ENCODE peak calls at places on chromosomes 4 and X, in four cellular contexts. One of them, this sample, is unnamed.

GRCh38 chrX:45295587-45295986 is 94.9 kb upstream of the DIPK2B start:
- DNase-seq in breast epithelium: no peak
- DNase-seq in left lung: no peak
- DNase-seq in cardiac fibroblast: peak
- DNase-seq in this sample: peak

GRCh38 chr4:8392591-8393190 is 47.8 kb downstream of the ACOX3 start:
- DNase-seq in breast epithelium: no peak
- DNase-seq in left lung: no peak
- DNase-seq in cardiac fibroblast: peak
- DNase-seq in this sample: no peak

GRCh38 chrX:10972731-10973130 is 138.4 kb upstream of the HCCS start:
- DNase-seq in breast epithelium: no peak
- DNase-seq in left lung: no peak
- DNase-seq in cardiac fibroblast: no peak
- DNase-seq in this sample: no peak

GRCh38 chr4:1330761-1331590 is 16.0 kb upstream of the UVSSA start:
- DNase-seq in breast epithelium: no peak
- DNase-seq in left lung: no peak
- DNase-seq in cardiac fibroblast: no peak
- DNase-seq in this sample: no peak

GRCh38 chrX:108072746-108073145 is 18.6 kb downstream of the PSMD10 start:
- DNase-seq in breast epithelium: no peak
- DNase-seq in left lung: no peak
- DNase-seq in cardiac fibroblast: peak
- DNase-seq in this sample: no peak

GRCh38 chr4:158282252-158282651 is 72.0 kb downstream of the TMEM144 start:
- DNase-seq in breast epithelium: no peak
- DNase-seq in left lung: no peak
- DNase-seq in cardiac fibroblast: peak
- DNase-seq in this sample: peak

GRCh38 chrX:130120746-130121504 is 10.6 kb upstream of the ELF4 start:
- DNase-seq in breast epithelium: peak
- DNase-seq in left lung: peak
- DNase-seq in cardiac fibroblast: peak
- DNase-seq in this sample: peak

GRCh38 chr4:78437608-78438088 is 113.9 kb upstream of the ANXA3 start:
- DNase-seq in breast epithelium: no peak
- DNase-seq in left lung: no peak
- DNase-seq in cardiac fibroblast: peak
- DNase-seq in this sample: no peak

GRCh38 chr4:94957030-94957429 is 199.3 kb downstream of the BMPR1B start:
- DNase-seq in breast epithelium: no peak
- DNase-seq in left lung: no peak
- DNase-seq in cardiac fibroblast: no peak
- DNase-seq in this sample: no peak

GRCh38 chrX:130916636-130917422 is 13.8 kb upstream of the ENOX2 start:
- DNase-seq in breast epithelium: no peak
- DNase-seq in left lung: peak
- DNase-seq in cardiac fibroblast: peak
- DNase-seq in this sample: peak

GRCh38 chr4:122749704-122750454 is 17.4 kb downstream of the BBS12 start:
- DNase-seq in breast epithelium: no peak
- DNase-seq in left lung: no peak
- DNase-seq in cardiac fibroblast: no peak
- DNase-seq in this sample: no peak

GRCh38 chr4:26323807-26324206 is 3.0 kb downstream of the RBPJ start:
- DNase-seq in breast epithelium: no peak
- DNase-seq in left lung: no peak
- DNase-seq in cardiac fibroblast: peak
- DNase-seq in this sample: peak

GRCh38 chrX:136390921-136391320 is 90.2 kb downstream of the ADGRG4 start:
- DNase-seq in breast epithelium: no peak
- DNase-seq in left lung: no peak
- DNase-seq in cardiac fibroblast: no peak
- DNase-seq in this sample: no peak

GRCh38 chr4:142846105-142846728 is at the start of gene INPP4B:
- DNase-seq in breast epithelium: no peak
- DNase-seq in left lung: peak
- DNase-seq in cardiac fibroblast: peak
- DNase-seq in this sample: peak

GRCh38 chr4:152356428-152357034 is 179.4 kb downstream of the FBXW7 start:
- DNase-seq in breast epithelium: no peak
- DNase-seq in left lung: no peak
- DNase-seq in cardiac fibroblast: peak
- DNase-seq in this sample: peak

GRCh38 chrX:115147220-115147619 is 42.0 kb upstream of the RBMXL3 start:
- DNase-seq in breast epithelium: no peak
- DNase-seq in left lung: no peak
- DNase-seq in cardiac fibroblast: peak
- DNase-seq in this sample: peak

GRCh38 chrX:66015152-66015827 is 24.6 kb downstream of the VSIG4 start:
- DNase-seq in breast epithelium: no peak
- DNase-seq in left lung: peak
- DNase-seq in cardiac fibroblast: peak
- DNase-seq in this sample: no peak

GRCh38 chrX:1767026-1767425 is 152.2 kb downstream of the ASMT start:
- DNase-seq in breast epithelium: no peak
- DNase-seq in left lung: no peak
- DNase-seq in cardiac fibroblast: no peak
- DNase-seq in this sample: no peak

GRCh38 chr4:19698961-19699360 is 552.7 kb upstream of the SLIT2 start:
- DNase-seq in breast epithelium: no peak
- DNase-seq in left lung: no peak
- DNase-seq in cardiac fibroblast: no peak
- DNase-seq in this sample: no peak

GRCh38 chrX:53714580-53715335 is 28.2 kb upstream of the HUWE1 start:
- DNase-seq in breast epithelium: peak
- DNase-seq in left lung: peak
- DNase-seq in cardiac fibroblast: peak
- DNase-seq in this sample: peak

GRCh38 chrX:37958493-37959211 is 47.7 kb upstream of the SYTL5 start:
- DNase-seq in breast epithelium: no peak
- DNase-seq in left lung: no peak
- DNase-seq in cardiac fibroblast: peak
- DNase-seq in this sample: no peak

GRCh38 chrX:104762641-104763040 is 196.6 kb downstream of the IL1RAPL2 start:
- DNase-seq in breast epithelium: no peak
- DNase-seq in left lung: no peak
- DNase-seq in cardiac fibroblast: no peak
- DNase-seq in this sample: no peak

GRCh38 chr4:174460684-174461083 is 61.6 kb downstream of the HPGD start:
- DNase-seq in breast epithelium: no peak
- DNase-seq in left lung: no peak
- DNase-seq in cardiac fibroblast: peak
- DNase-seq in this sample: peak

GRCh38 chr4:101345271-101345595 is 2.1 kb downstream of the PPP3CA start:
- DNase-seq in breast epithelium: no peak
- DNase-seq in left lung: peak
- DNase-seq in cardiac fibroblast: peak
- DNase-seq in this sample: no peak

GRCh38 chr4:8280158-8280875 is 10.8 kb downstream of the HTRA3 start:
- DNase-seq in breast epithelium: no peak
- DNase-seq in left lung: no peak
- DNase-seq in cardiac fibroblast: no peak
- DNase-seq in this sample: no peak

GRCh38 chr4:139266583-139267257 is 13.3 kb downstream of the MGARP start:
- DNase-seq in breast epithelium: peak
- DNase-seq in left lung: peak
- DNase-seq in cardiac fibroblast: peak
- DNase-seq in this sample: peak

GRCh38 chr4:77734928-77735327 is 84.2 kb downstream of the CNOT6L start:
- DNase-seq in breast epithelium: no peak
- DNase-seq in left lung: no peak
- DNase-seq in cardiac fibroblast: peak
- DNase-seq in this sample: peak

GRCh38 chr4:86117781-86118302 is 242.0 kb downstream of the MAPK10 start:
- DNase-seq in breast epithelium: no peak
- DNase-seq in left lung: no peak
- DNase-seq in cardiac fibroblast: peak
- DNase-seq in this sample: peak

GRCh38 chr4:185534850-185535761 is at the start of gene PDLIM3:
- DNase-seq in breast epithelium: peak
- DNase-seq in left lung: peak
- DNase-seq in cardiac fibroblast: peak
- DNase-seq in this sample: no peak

GRCh38 chr4:187069398-187069797 is 345.7 kb upstream of the FAT1 start:
- DNase-seq in breast epithelium: no peak
- DNase-seq in left lung: no peak
- DNase-seq in cardiac fibroblast: no peak
- DNase-seq in this sample: no peak

GRCh38 chr4:8165374-8165896 is 6.8 kb upstream of the ABLIM2 start:
- DNase-seq in breast epithelium: no peak
- DNase-seq in left lung: no peak
- DNase-seq in cardiac fibroblast: no peak
- DNase-seq in this sample: no peak

GRCh38 chr4:121711263-121712000 is 14.7 kb upstream of the ANXA5 start:
- DNase-seq in breast epithelium: peak
- DNase-seq in left lung: peak
- DNase-seq in cardiac fibroblast: peak
- DNase-seq in this sample: peak

GRCh38 chrX:153929576-153929975 is 3.5 kb upstream of the ARHGAP4 start:
- DNase-seq in breast epithelium: no peak
- DNase-seq in left lung: no peak
- DNase-seq in cardiac fibroblast: no peak
- DNase-seq in this sample: no peak

GRCh38 chrX:7110821-7111276 is 36.7 kb upstream of the STS start:
- DNase-seq in breast epithelium: no peak
- DNase-seq in left lung: no peak
- DNase-seq in cardiac fibroblast: peak
- DNase-seq in this sample: peak

GRCh38 chr4:139315221-139315675 is 13.0 kb upstream of the NDUFC1 start:
- DNase-seq in breast epithelium: no peak
- DNase-seq in left lung: no peak
- DNase-seq in cardiac fibroblast: no peak
- DNase-seq in this sample: no peak

GRCh38 chr4:5979981-5980380 is 38.2 kb downstream of the C4orf50 start:
- DNase-seq in breast epithelium: no peak
- DNase-seq in left lung: no peak
- DNase-seq in cardiac fibroblast: peak
- DNase-seq in this sample: peak
- TF ChIP-seq CTCF in breast epithelium: no peak
- TF ChIP-seq CTCF in left lung: no peak
- TF ChIP-seq CTCF in cardiac fibroblast: peak
- TF ChIP-seq CTCF in this sample: no peak

GRCh38 chr4:111847256-111848108 is 297.8 kb upstream of the FAM241A start:
- DNase-seq in breast epithelium: no peak
- DNase-seq in left lung: no peak
- DNase-seq in cardiac fibroblast: no peak
- DNase-seq in this sample: peak
- TF ChIP-seq CTCF in breast epithelium: no peak
- TF ChIP-seq CTCF in left lung: no peak
- TF ChIP-seq CTCF in cardiac fibroblast: peak
- TF ChIP-seq CTCF in this sample: peak

GRCh38 chrX:100072286-100072685 is 337.8 kb downstream of the PCDH19 start:
- DNase-seq in breast epithelium: no peak
- DNase-seq in left lung: no peak
- DNase-seq in cardiac fibroblast: peak
- DNase-seq in this sample: peak
- TF ChIP-seq CTCF in breast epithelium: no peak
- TF ChIP-seq CTCF in left lung: no peak
- TF ChIP-seq CTCF in cardiac fibroblast: no peak
- TF ChIP-seq CTCF in this sample: peak

GRCh38 chrX:118325453-118325852 is 20.5 kb upstream of the WDR44 start:
- DNase-seq in breast epithelium: no peak
- DNase-seq in left lung: no peak
- DNase-seq in cardiac fibroblast: peak
- DNase-seq in this sample: peak
- TF ChIP-seq CTCF in breast epithelium: no peak
- TF ChIP-seq CTCF in left lung: no peak
- TF ChIP-seq CTCF in cardiac fibroblast: peak
- TF ChIP-seq CTCF in this sample: peak

DNA sequence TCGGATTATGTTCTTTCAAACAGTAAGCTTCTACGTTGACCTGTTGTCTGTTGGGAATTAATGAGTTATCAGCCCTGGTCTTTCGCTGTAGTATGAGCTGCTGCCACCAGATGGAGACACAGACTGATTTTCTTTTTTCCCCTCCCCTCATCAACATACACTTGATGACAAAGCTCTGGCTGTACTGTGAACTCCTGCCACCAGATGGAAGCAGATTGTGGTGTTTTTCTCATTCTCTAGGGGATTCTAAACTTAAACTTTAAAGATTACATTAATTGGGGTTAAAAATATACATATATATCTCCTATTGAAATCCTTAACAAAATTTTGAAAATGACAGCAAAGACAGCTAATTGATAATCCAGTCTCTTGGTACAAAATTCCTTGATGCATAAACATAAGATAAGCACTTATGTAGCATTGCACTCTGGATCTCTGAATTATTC is 44.8 kb downstream of the SMS start:
- DNase-seq in breast epithelium: peak
- DNase-seq in left lung: no peak
- DNase-seq in cardiac fibroblast: peak
- DNase-seq in this sample: peak
- TF ChIP-seq CTCF in breast epithelium: peak
- TF ChIP-seq CTCF in left lung: peak
- TF ChIP-seq CTCF in cardiac fibroblast: peak
- TF ChIP-seq CTCF in this sample: peak

This sample was measured in MCF 10A.